ENCODE peak calls at places on chromosomes 5 and 9, in four cellular contexts. T is H1, I is IMR-90, V is mesendoderm. R is an unnamed sample.

GRCh38 chr9:85142461-85143401 is 473.2 kb downstream of the NTRK2 start:
- DNase-seq in I (no peak), V (peak), T (no peak), R (no peak)

GRCh38 chr5:112656456-112656855 is 81.2 kb upstream of the APC start:
- DNase-seq in V (no peak), I (no peak), T (no peak), R (no peak)

GRCh38 chr5:10724799-10725507 is 36.1 kb downstream of the DAP start:
- DNase-seq in T (no peak), I (peak), V (no peak), R (no peak)

GRCh38 chr9:9998491-9999287 is 614.1 kb downstream of the PTPRD start:
- DNase-seq in I (no peak), T (no peak), V (peak), R (no peak)

GRCh38 chr9:97501177-97501971 is at the start of gene TMOD1:
- DNase-seq in T (peak), I (peak), V (peak), R (peak)

GRCh38 chr5:180611140-180611850 is 20.0 kb upstream of the SCGB3A1 start:
- DNase-seq in V (peak), T (no peak), I (no peak), R (peak)

GRCh38 chr9:128123451-128124080 is 4.0 kb downstream of the PTGES2 start:
- DNase-seq in V (no peak), I (no peak), T (no peak), R (no peak)

GRCh38 chr5:139659673-139660072 is 11.5 kb downstream of the CXXC5 start:
- DNase-seq in I (no peak), T (no peak), V (peak), R (no peak)

GRCh38 chr9:4315582-4316215 is 15.8 kb upstream of the GLIS3 start:
- DNase-seq in T (peak), V (peak), I (peak), R (peak)

GRCh38 chr5:169636477-169637084 is 494 bp upstream of the DOCK2 start:
- DNase-seq in I (no peak), T (no peak), V (peak), R (peak)

GRCh38 chr5:73392775-73393174 is 55.8 kb downstream of the FOXD1 start:
- DNase-seq in T (no peak), V (no peak), I (no peak), R (no peak)

GRCh38 chr9:120366646-120367019 is 213.3 kb downstream of the CDK5RAP2 start:
- DNase-seq in I (peak), T (no peak), V (peak), R (peak)

GRCh38 chr9:121770415-121771273 is 119.2 kb downstream of the DAB2IP start:
- DNase-seq in I (peak), V (no peak), T (no peak), R (no peak)

GRCh38 chr9:6925841-6926240 is 168.1 kb downstream of the KDM4C start:
- DNase-seq in V (no peak), I (no peak), T (no peak), R (no peak)

GRCh38 chr9:4890242-4890641 is 94.8 kb upstream of the JAK2 start:
- DNase-seq in T (no peak), V (no peak), I (no peak), R (no peak)

GRCh38 chr5:174793684-174794328 is 69.4 kb downstream of the MSX2 start:
- DNase-seq in V (peak), I (peak), T (peak), R (peak)

GRCh38 chr5:43258116-43258515 is 55.1 kb downstream of the HMGCS1 start:
- DNase-seq in V (no peak), I (no peak), T (no peak), R (no peak)

GRCh38 chr9:638152-638551 is 203.3 kb upstream of the DMRT1 start:
- DNase-seq in I (no peak), T (no peak), V (no peak), R (no peak)

GRCh38 chr9:128100581-128100980 is 26.9 kb downstream of the PTGES2 start:
- DNase-seq in V (no peak), T (no peak), I (no peak), R (no peak)

GRCh38 chr5:67366256-67366655 is 169.7 kb upstream of the CD180 start:
- DNase-seq in T (no peak), V (no peak), I (no peak), R (no peak)

GRCh38 chr9:93286252-93287188 is 102.6 kb downstream of the WNK2 start:
- DNase-seq in I (no peak), V (peak), T (no peak), R (no peak)

GRCh38 chr9:121350993-121351561 is 19.0 kb downstream of the STOM start:
- DNase-seq in V (no peak), T (no peak), I (peak), R (no peak)

GRCh38 chr9:132036521-132036920 is 43.1 kb downstream of the MED27 start:
- DNase-seq in I (no peak), T (no peak), V (no peak), R (no peak)

GRCh38 chr5:150322202-150322601 is 19.5 kb upstream of the ARSI start:
- DNase-seq in V (no peak), I (peak), T (no peak), R (no peak)

GRCh38 chr5:128154943-128155342 is 71.4 kb downstream of the SLC12A2 start:
- DNase-seq in I (peak), T (no peak), V (no peak), R (no peak)

GRCh38 chr5:31364881-31365636 is 166.8 kb downstream of the DROSHA start:
- DNase-seq in T (no peak), I (peak), V (no peak), R (no peak)

GRCh38 chr5:140996055-140996454 is 29.8 kb downstream of the PCDHAC2 start:
- DNase-seq in V (no peak), I (no peak), T (no peak), R (no peak)

GRCh38 chr5:43996221-43996620 is 393.0 kb downstream of the FGF10 start:
- DNase-seq in V (no peak), I (no peak), T (no peak), R (no peak)

GRCh38 chr5:159620853-159621540 is 290.7 kb upstream of the IL12B start:
- DNase-seq in T (no peak), I (no peak), V (peak), R (peak)

GRCh38 chr9:82255533-82255932 is 267.0 kb downstream of the SPATA31D1 start:
- DNase-seq in T (no peak), I (no peak), V (no peak), R (no peak)

GRCh38 chr9:100379862-100380261 is 27.1 kb upstream of the TEX10 start:
- DNase-seq in T (no peak), V (peak), I (peak), R (no peak)
- H2BK120ac ChIP-seq in T (no peak), V (no peak), I (peak), R (no peak)

GRCh38 chr9:124486778-124487490 is 20.3 kb downstream of the NR5A1 start:
- DNase-seq in V (no peak), I (no peak), T (no peak), R (no peak)
- H2BK5ac ChIP-seq in V (no peak), I (no peak), T (no peak), R (no peak)

GRCh38 chr5:7576023-7576715 is 180.2 kb downstream of the ADCY2 start:
- DNase-seq in I (no peak), V (no peak), T (no peak), R (no peak)

GRCh38 chr5:7578056-7578455 is 182.1 kb downstream of the ADCY2 start:
- DNase-seq in T (no peak), I (no peak), V (no peak), R (no peak)

DNA sequence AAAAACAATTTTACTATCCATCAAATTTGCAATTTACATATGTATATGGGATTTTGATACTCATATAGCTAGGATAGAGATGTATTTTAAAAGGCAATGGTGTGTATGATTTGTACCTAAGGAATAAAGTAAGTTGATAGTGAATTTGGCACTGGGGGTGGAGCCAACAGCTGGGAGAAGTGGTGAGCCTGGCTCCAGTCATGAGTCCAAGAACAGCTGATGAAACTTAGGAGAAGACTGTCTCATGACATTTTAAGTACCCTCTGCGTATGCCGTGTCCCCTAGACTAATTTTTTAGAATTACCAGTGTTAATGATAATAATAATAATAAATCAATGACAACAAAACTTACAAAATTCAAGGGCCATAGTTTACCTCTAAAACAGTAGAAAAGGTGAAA is 181.4 kb downstream of the ADCY2 start:
- DNase-seq in I (no peak), V (no peak), T (no peak), R (no peak)
- H4K5ac ChIP-seq in I (no peak), V (no peak), T (no peak), R (no peak)

GRCh38 chr9:114811969-114812636 is 6.3 kb upstream of the TNFSF15 start:
- DNase-seq in I (no peak), T (no peak), V (no peak), R (no peak)
- H2BK120ac ChIP-seq in I (no peak), T (no peak), V (no peak), R (no peak)

GRCh38 chr5:168311061-168311566 is 19.7 kb downstream of the WWC1 start:
- DNase-seq in I (no peak), T (no peak), V (peak), R (peak)

GRCh38 chr5:168307022-168307421 is 15.6 kb downstream of the WWC1 start:
- DNase-seq in I (no peak), V (no peak), T (no peak), R (no peak)

GRCh38 chr5:168312606-168313297 is 21.3 kb downstream of the WWC1 start:
- DNase-seq in I (no peak), T (no peak), V (no peak), R (no peak)

GRCh38 chr5:168307925-168308584 is 16.6 kb downstream of the WWC1 start:
- DNase-seq in I (no peak), V (no peak), T (no peak), R (no peak)

DNA sequence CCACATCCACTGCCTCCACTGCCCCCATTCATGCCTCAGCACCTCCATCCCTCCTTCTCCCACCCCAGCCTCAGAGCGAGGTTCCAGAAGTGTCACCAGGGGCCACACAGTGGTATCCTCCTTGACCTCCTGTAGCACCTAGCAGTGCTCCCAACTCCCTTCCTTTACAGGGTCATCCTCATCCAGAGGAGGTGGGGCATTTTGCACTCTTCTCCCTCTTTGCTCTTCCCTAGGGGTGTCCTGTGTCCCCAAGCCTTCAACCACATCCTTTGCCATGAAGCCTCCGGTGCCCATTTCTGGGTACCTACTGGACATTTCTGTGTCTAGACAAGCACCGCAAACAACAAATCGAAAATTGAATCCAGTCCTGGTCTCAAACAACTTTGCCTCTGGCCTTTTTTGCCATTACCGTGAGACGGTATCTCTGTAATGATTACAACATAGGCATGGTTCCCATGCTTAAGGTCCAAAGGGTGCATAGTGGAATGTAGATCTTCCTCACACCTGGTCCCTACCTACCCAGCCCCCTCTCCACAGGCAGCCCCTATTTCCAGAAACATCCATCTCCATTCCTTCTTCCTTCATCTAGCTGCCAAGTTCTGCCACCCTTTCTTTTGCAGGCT is 17.6 kb downstream of the WWC1 start:
- DNase-seq in I (no peak), V (no peak), T (no peak), R (no peak)
- H2BK5ac ChIP-seq in I (no peak), V (no peak), T (no peak), R (no peak)

GRCh38 chr9:110288503-110288902 is 32.2 kb upstream of the TXN start:
- DNase-seq in T (no peak), V (no peak), I (no peak), R (no peak)
- H4K5ac ChIP-seq in T (no peak), V (no peak), I (no peak), R (no peak)